ENCODE peak calls at places on chromosomes 11 and 22, in four cellular contexts. T, W, Q and U are unnamed samples.

GRCh38 chr11:54930930-54931329 is 224.3 kb downstream of the OR4A5 start:
- DNase-seq in W (no peak), Q (no peak), T (no peak), U (no peak)

GRCh38 chr22:26431151-26431995 is 2.3 kb downstream of the ASPHD2 start:
- DNase-seq in W (no peak), T (no peak), Q (no peak), U (no peak)

GRCh38 chr11:114317738-114318137 is 21.5 kb downstream of the NNMT start:
- DNase-seq in Q (no peak), W (peak), T (peak), U (peak)

GRCh38 chr11:64035081-64035524 is 628 bp upstream of the FLRT1 start:
- DNase-seq in T (no peak), Q (no peak), W (no peak), U (no peak)

GRCh38 chr11:117519170-117519569 is 191.5 kb downstream of the CEP164 start:
- DNase-seq in Q (no peak), W (no peak), T (no peak), U (no peak)

GRCh38 chr11:87212891-87213290 is 175.2 kb downstream of the TMEM135 start:
- DNase-seq in T (no peak), W (no peak), Q (no peak), U (no peak)

GRCh38 chr11:35323076-35323868 is 96.1 kb downstream of the SLC1A2 start:
- DNase-seq in Q (no peak), W (no peak), T (no peak), U (no peak)

GRCh38 chr22:20852076-20852475 is 6.5 kb downstream of the PI4KA start:
- DNase-seq in T (no peak), Q (no peak), W (no peak), U (no peak)

GRCh38 chr22:38230108-38230825 is 28.5 kb downstream of the MAFF start:
- DNase-seq in Q (peak), T (peak), W (no peak), U (no peak)

GRCh38 chr11:105153392-105153791 is 13.8 kb upstream of the CARD18 start:
- DNase-seq in W (no peak), T (no peak), Q (no peak), U (no peak)

GRCh38 chr11:79309402-79309801 is 131.4 kb downstream of the TENM4 start:
- DNase-seq in T (no peak), W (no peak), Q (no peak), U (no peak)

GRCh38 chr22:41288245-41288946 is 2.4 kb upstream of the RANGAP1 start:
- DNase-seq in Q (no peak), T (no peak), W (no peak), U (peak)

GRCh38 chr22:42334875-42335512 is 64.5 kb upstream of the TCF20 start:
- DNase-seq in T (no peak), Q (no peak), W (no peak), U (no peak)

GRCh38 chr11:129063118-129063517 is 120.4 kb upstream of the TP53AIP1 start:
- DNase-seq in W (no peak), Q (no peak), T (no peak), U (no peak)

GRCh38 chr11:61025819-61026120 is 54.3 kb downstream of the CD6 start:
- DNase-seq in T (no peak), Q (no peak), W (no peak), U (no peak)